ENCODE peak calls at places on chromosomes 5 and 9, in five cellular contexts. One of them, this sample, is unnamed.

GRCh38 chr9:18327106-18327505 is 146.8 kb upstream of the ADAMTSL1 start:
- DNase-seq in DMS 273 treated with DMSO at 0.1 percent for 48 hours: no peak
- DNase-seq in activated T-cell treated with anti-CD3 and anti-CD28 coated beads for 24 hours: no peak
- DNase-seq in ureter: no peak
- DNase-seq in Right ventricle myocardium inferior: no peak
- DNase-seq in this sample: no peak

GRCh38 chr5:53877243-53877642 is 316.8 kb downstream of the NDUFS4 start:
- DNase-seq in DMS 273 treated with DMSO at 0.1 percent for 48 hours: no peak
- DNase-seq in activated T-cell treated with anti-CD3 and anti-CD28 coated beads for 24 hours: no peak
- DNase-seq in ureter: no peak
- DNase-seq in Right ventricle myocardium inferior: no peak
- DNase-seq in this sample: no peak

GRCh38 chr9:76688471-76689238 is 75.6 kb upstream of the PCA3 start:
- DNase-seq in DMS 273 treated with DMSO at 0.1 percent for 48 hours: no peak
- DNase-seq in activated T-cell treated with anti-CD3 and anti-CD28 coated beads for 24 hours: no peak
- DNase-seq in ureter: no peak
- DNase-seq in Right ventricle myocardium inferior: no peak
- DNase-seq in this sample: no peak

GRCh38 chr5:109611505-109611904 is 78.2 kb upstream of the MAN2A1 start:
- DNase-seq in DMS 273 treated with DMSO at 0.1 percent for 48 hours: peak
- DNase-seq in activated T-cell treated with anti-CD3 and anti-CD28 coated beads for 24 hours: no peak
- DNase-seq in ureter: no peak
- DNase-seq in Right ventricle myocardium inferior: no peak
- DNase-seq in this sample: no peak

GRCh38 chr5:110441035-110441434 is 285.4 kb downstream of the TMEM232 start:
- DNase-seq in DMS 273 treated with DMSO at 0.1 percent for 48 hours: no peak
- DNase-seq in activated T-cell treated with anti-CD3 and anti-CD28 coated beads for 24 hours: no peak
- DNase-seq in ureter: no peak
- DNase-seq in Right ventricle myocardium inferior: no peak
- DNase-seq in this sample: no peak

GRCh38 chr5:68251386-68251785 is 35.8 kb downstream of the PIK3R1 start:
- DNase-seq in DMS 273 treated with DMSO at 0.1 percent for 48 hours: no peak
- DNase-seq in activated T-cell treated with anti-CD3 and anti-CD28 coated beads for 24 hours: peak
- DNase-seq in ureter: no peak
- DNase-seq in Right ventricle myocardium inferior: no peak
- DNase-seq in this sample: no peak

GRCh38 chr5:11130111-11130510 is 369.1 kb upstream of the DAP start:
- DNase-seq in DMS 273 treated with DMSO at 0.1 percent for 48 hours: no peak
- DNase-seq in activated T-cell treated with anti-CD3 and anti-CD28 coated beads for 24 hours: no peak
- DNase-seq in ureter: no peak
- DNase-seq in Right ventricle myocardium inferior: no peak
- DNase-seq in this sample: no peak

GRCh38 chr5:77952811-77953210 is 176.7 kb upstream of the TBCA start:
- DNase-seq in DMS 273 treated with DMSO at 0.1 percent for 48 hours: no peak
- DNase-seq in activated T-cell treated with anti-CD3 and anti-CD28 coated beads for 24 hours: no peak
- DNase-seq in ureter: no peak
- DNase-seq in Right ventricle myocardium inferior: no peak
- DNase-seq in this sample: no peak

GRCh38 chr5:61943718-61944117 is 362.3 kb upstream of the KIF2A start:
- DNase-seq in DMS 273 treated with DMSO at 0.1 percent for 48 hours: no peak
- DNase-seq in activated T-cell treated with anti-CD3 and anti-CD28 coated beads for 24 hours: no peak
- DNase-seq in ureter: no peak
- DNase-seq in Right ventricle myocardium inferior: no peak
- DNase-seq in this sample: no peak

GRCh38 chr5:139443766-139444473 is 4.6 kb upstream of the DNAJC18 start:
- DNase-seq in DMS 273 treated with DMSO at 0.1 percent for 48 hours: no peak
- DNase-seq in activated T-cell treated with anti-CD3 and anti-CD28 coated beads for 24 hours: no peak
- DNase-seq in ureter: no peak
- DNase-seq in Right ventricle myocardium inferior: no peak
- DNase-seq in this sample: no peak

GRCh38 chr5:134018154-134018985 is 13.6 kb upstream of the VDAC1 start:
- DNase-seq in DMS 273 treated with DMSO at 0.1 percent for 48 hours: no peak
- DNase-seq in activated T-cell treated with anti-CD3 and anti-CD28 coated beads for 24 hours: no peak
- DNase-seq in ureter: no peak
- DNase-seq in Right ventricle myocardium inferior: no peak
- DNase-seq in this sample: no peak

GRCh38 chr5:61965074-61965473 is 340.9 kb upstream of the KIF2A start:
- DNase-seq in DMS 273 treated with DMSO at 0.1 percent for 48 hours: no peak
- DNase-seq in activated T-cell treated with anti-CD3 and anti-CD28 coated beads for 24 hours: no peak
- DNase-seq in ureter: no peak
- DNase-seq in Right ventricle myocardium inferior: no peak
- DNase-seq in this sample: no peak

GRCh38 chr5:153523831-153524230 is 33.4 kb downstream of the GRIA1 start:
- DNase-seq in DMS 273 treated with DMSO at 0.1 percent for 48 hours: no peak
- DNase-seq in activated T-cell treated with anti-CD3 and anti-CD28 coated beads for 24 hours: no peak
- DNase-seq in ureter: no peak
- DNase-seq in Right ventricle myocardium inferior: peak
- DNase-seq in this sample: no peak

GRCh38 chr9:34500623-34501267 is 22.0 kb downstream of the ENHO start:
- DNase-seq in DMS 273 treated with DMSO at 0.1 percent for 48 hours: peak
- DNase-seq in activated T-cell treated with anti-CD3 and anti-CD28 coated beads for 24 hours: peak
- DNase-seq in ureter: peak
- DNase-seq in Right ventricle myocardium inferior: no peak
- DNase-seq in this sample: peak

GRCh38 chr5:143135832-143136551 is 267.5 kb downstream of the NR3C1 start:
- DNase-seq in DMS 273 treated with DMSO at 0.1 percent for 48 hours: no peak
- DNase-seq in activated T-cell treated with anti-CD3 and anti-CD28 coated beads for 24 hours: no peak
- DNase-seq in ureter: no peak
- DNase-seq in Right ventricle myocardium inferior: no peak
- DNase-seq in this sample: no peak

GRCh38 chr9:12816656-12817101 is 41.9 kb downstream of the LURAP1L start:
- DNase-seq in DMS 273 treated with DMSO at 0.1 percent for 48 hours: no peak
- DNase-seq in activated T-cell treated with anti-CD3 and anti-CD28 coated beads for 24 hours: no peak
- DNase-seq in ureter: no peak
- DNase-seq in Right ventricle myocardium inferior: no peak
- DNase-seq in this sample: no peak

GRCh38 chr5:21806943-21807342 is 1046.2 kb downstream of the CDH12 start:
- DNase-seq in DMS 273 treated with DMSO at 0.1 percent for 48 hours: no peak
- DNase-seq in activated T-cell treated with anti-CD3 and anti-CD28 coated beads for 24 hours: no peak
- DNase-seq in ureter: no peak
- DNase-seq in Right ventricle myocardium inferior: no peak
- DNase-seq in this sample: no peak

GRCh38 chr9:16329699-16330113 is 540.8 kb downstream of the BNC2 start:
- DNase-seq in DMS 273 treated with DMSO at 0.1 percent for 48 hours: no peak
- DNase-seq in activated T-cell treated with anti-CD3 and anti-CD28 coated beads for 24 hours: no peak
- DNase-seq in ureter: no peak
- DNase-seq in Right ventricle myocardium inferior: peak
- DNase-seq in this sample: no peak

GRCh38 chr5:177111720-177112394 is 21.7 kb upstream of the NSD1 start:
- DNase-seq in DMS 273 treated with DMSO at 0.1 percent for 48 hours: no peak
- DNase-seq in activated T-cell treated with anti-CD3 and anti-CD28 coated beads for 24 hours: peak
- DNase-seq in ureter: no peak
- DNase-seq in Right ventricle myocardium inferior: peak
- DNase-seq in this sample: no peak

This sample was measured in lung.